ENCODE peak calls at places on chromosomes 12 and 14, in seven cellular contexts. G is aorta; H is frontal cortex; C is ELR; I is EL; D is KG1; R is stimulated activated CD4-positive, alpha-beta T cell treated with anti-CD3 and anti-CD28 coated beads, TNF-alpha, amount 100 ng/mL, for 4 hours. W is an unnamed sample.

GRCh38 chr12:11815397-11815796 is 165.9 kb downstream of the ETV6 start:
- DNase-seq in I (no peak), H (no peak), C (no peak), R (no peak), D (no peak), G (no peak), W (no peak)

GRCh38 chr12:47276253-47277070 is 196.7 kb upstream of the AMIGO2 start:
- DNase-seq in C (peak), D (no peak), H (no peak), R (peak), G (no peak), I (peak), W (peak)

GRCh38 chr14:24372701-24373416 is 4.9 kb downstream of the NFATC4 start:
- DNase-seq in H (no peak), D (no peak), C (no peak), R (no peak), G (no peak), I (peak), W (no peak)

GRCh38 chr12:496736-497135 is 37.0 kb downstream of the B4GALNT3 start:
- DNase-seq in C (no peak), D (no peak), I (no peak), R (no peak), H (no peak), G (no peak), W (no peak)

GRCh38 chr12:6632026-6632978 is 3.5 kb downstream of the LPAR5 start:
- DNase-seq in H (no peak), D (peak), C (no peak), I (peak), R (no peak), G (peak), W (no peak)

GRCh38 chr12:121773011-121773777 is 20.3 kb downstream of the RHOF start:
- DNase-seq in D (peak), I (peak), C (peak), G (peak), R (peak), H (peak), W (peak)

GRCh38 chr12:29427964-29428363 is 47.0 kb upstream of the ERGIC2 start:
- DNase-seq in I (no peak), D (no peak), C (peak), H (no peak), R (no peak), G (no peak), W (no peak)

GRCh38 chr14:24365600-24366374 is 2.2 kb upstream of the NFATC4 start:
- DNase-seq in I (peak), H (peak), D (peak), R (peak), G (peak), C (peak), W (peak)

GRCh38 chr12:101407054-101407437 is 526 bp downstream of the ARL1 start:
- DNase-seq in G (no peak), R (peak), C (no peak), H (no peak), I (no peak), D (no peak), W (no peak)

GRCh38 chr14:99072433-99072832 is 199.6 kb downstream of the BCL11B start:
- DNase-seq in G (no peak), R (no peak), I (no peak), C (no peak), H (no peak), D (no peak), W (no peak)

W was measured in IMR-90.